ENCODE peak calls at places on chromosomes 5 and 9, in ten cellular contexts. F is breast epithelium; T is lung; I is PC-3; P is CD8-positive, alpha-beta T cell; Y is mucosa of descending colon; X is tibial artery; N is fibroblast of lung; H is foreskin fibroblast; J is choroid plexus epithelial cell. O is an unnamed sample.

GRCh38 chr9:26579047-26579446 is 313.6 kb downstream of the CAAP1 start:
- DNase-seq in F (no peak), T (no peak), I (no peak), P (no peak), Y (no peak), X (no peak), N (no peak), H (no peak), J (no peak), O (no peak)

GRCh38 chr5:36200513-36200912 is 41.2 kb downstream of the NADK2 start:
- DNase-seq in F (no peak), T (no peak), I (peak; percentile 81), P (no peak), Y (no peak), X (no peak), N (peak; percentile 80), H (no peak), J (peak; percentile 44), O (peak; percentile 39)

GRCh38 chr9:133924453-133924852 is 67.7 kb downstream of the VAV2 start:
- DNase-seq in F (no peak), T (no peak), I (no peak), P (no peak), Y (no peak), X (no peak), N (no peak), H (no peak), J (no peak), O (no peak)

GRCh38 chr9:98875536-98875935 is 68.1 kb downstream of the GALNT12 start:
- DNase-seq in F (no peak), T (no peak), I (no peak), P (no peak), Y (no peak), X (no peak), N (no peak), H (no peak), J (no peak), O (no peak)

GRCh38 chr5:42374722-42375273 is 48.4 kb upstream of the GHR start:
- DNase-seq in F (no peak), T (no peak), I (no peak), P (no peak), Y (no peak), X (no peak), N (no peak), H (no peak), J (no peak), O (no peak)

GRCh38 chr5:2996248-2996647 is 244.8 kb upstream of the IRX2 start:
- DNase-seq in F (no peak), T (no peak), I (no peak), P (no peak), Y (no peak), X (no peak), N (peak; percentile 64), H (no peak), J (no peak), O (no peak)

GRCh38 chr5:143557061-143557818 is 153.8 kb upstream of the NR3C1 start:
- DNase-seq in F (no peak), T (no peak), I (peak; percentile 16), P (no peak), Y (no peak), X (no peak), N (peak; percentile 90), H (peak; percentile 51), J (peak; percentile 71), O (no peak)

GRCh38 chr9:36625006-36625600 is 52.4 kb downstream of the MELK start:
- DNase-seq in F (no peak), T (peak; percentile 28), I (peak; percentile 47), P (no peak), Y (no peak), X (peak; percentile 51), N (peak; percentile 87), H (peak; percentile 79), J (peak; percentile 79), O (no peak)

GRCh38 chr5:90783460-90784333 is 225.1 kb downstream of the ADGRV1 start:
- DNase-seq in F (peak; percentile 39), T (peak; percentile 69), I (peak; percentile 89), P (peak; percentile 48), Y (no peak), X (peak; percentile 53), N (peak; percentile 40), H (peak; percentile 46), J (peak; percentile 82), O (peak; percentile 75)

GRCh38 chr9:8078641-8079140 is 279.1 kb upstream of the DMAC1 start:
- DNase-seq in F (no peak), T (no peak), I (no peak), P (no peak), Y (no peak), X (no peak), N (no peak), H (no peak), J (no peak), O (no peak)

GRCh38 chr9:111928342-111928720 is 31.7 kb downstream of the UGCG start:
- DNase-seq in F (no peak), T (no peak), I (peak; percentile 25), P (no peak), Y (no peak), X (no peak), N (peak; percentile 80), H (no peak), J (peak; percentile 68), O (no peak)

DNA sequence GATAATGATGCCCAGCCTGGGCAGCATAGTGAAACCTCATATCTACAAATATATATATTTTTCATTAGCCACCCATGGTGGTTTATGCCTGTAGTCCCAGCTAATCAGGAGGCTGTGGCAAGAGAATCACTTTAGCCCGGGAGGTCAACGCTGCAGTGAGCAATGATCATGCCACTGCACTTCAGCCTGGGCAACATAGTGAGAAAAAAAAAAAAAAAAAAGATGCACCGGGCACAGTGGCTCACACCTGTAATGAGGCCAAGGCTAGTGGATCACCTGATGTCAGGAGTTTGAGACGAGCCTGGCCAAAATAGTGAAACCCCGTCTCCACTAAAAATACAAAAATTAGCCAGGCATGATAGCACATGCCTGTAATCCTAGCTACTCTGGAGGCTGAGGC is 50.2 kb upstream of the ADRA1B start:
- DNase-seq in F (no peak), T (no peak), I (no peak), P (no peak), Y (no peak), X (no peak), N (no peak), H (no peak), J (no peak), O (no peak)
- H3K4me3 ChIP-seq in F (no peak overlapping the region), T (no peak overlapping the region), I (no peak overlapping the region), P (no peak overlapping the region), Y (no peak overlapping the region), X (no peak overlapping the region), N (no peak overlapping the region), H (no peak overlapping the region), J (no peak overlapping the region), O (no peak overlapping the region)

GRCh38 chr5:67793418-67793817 is 422.1 kb upstream of the PIK3R1 start:
- DNase-seq in F (no peak), T (no peak), I (no peak), P (no peak), Y (no peak), X (no peak), N (no peak), H (no peak), J (no peak), O (no peak)
- TF ChIP-seq CTCF in F (no peak), T (no peak), I (no peak), P (no peak), Y (no peak), X (no peak), N (no peak), H (no peak), J (no peak), O (no peak)

GRCh38 chr5:79507251-79508205 is 6.4 kb downstream of the HOMER1 start:
- DNase-seq in F (no peak), T (no peak), I (no peak), P (no peak), Y (no peak), X (no peak), N (no peak), H (no peak), J (peak; percentile 35), O (no peak)

GRCh38 chr5:79509244-79509880 is 4.6 kb downstream of the HOMER1 start:
- DNase-seq in F (no peak), T (no peak), I (no peak), P (no peak), Y (no peak), X (no peak), N (no peak), H (no peak), J (no peak), O (no peak)

GRCh38 chr5:79508354-79508753 is 5.6 kb downstream of the HOMER1 start:
- DNase-seq in F (no peak), T (no peak), I (peak; percentile 36), P (no peak), Y (no peak), X (no peak), N (no peak), H (no peak), J (no peak), O (no peak)

GRCh38 chr5:79510638-79511037 is 3.3 kb downstream of the HOMER1 start:
- DNase-seq in F (no peak), T (no peak), I (no peak), P (no peak), Y (no peak), X (no peak), N (no peak), H (no peak), J (no peak), O (no peak)

GRCh38 chr5:79508794-79509193 is 5.1 kb downstream of the HOMER1 start:
- DNase-seq in F (no peak), T (no peak), I (no peak), P (no peak), Y (no peak), X (no peak), N (no peak), H (no peak), J (no peak), O (no peak)
- H3K4me3 ChIP-seq in F (no peak overlapping the region), T (no peak overlapping the region), I (no peak overlapping the region), P (no peak overlapping the region), Y (no peak overlapping the region), X (no peak overlapping the region), N (no peak overlapping the region), H (no peak overlapping the region), J (no peak overlapping the region), O (no peak overlapping the region)

DNA sequence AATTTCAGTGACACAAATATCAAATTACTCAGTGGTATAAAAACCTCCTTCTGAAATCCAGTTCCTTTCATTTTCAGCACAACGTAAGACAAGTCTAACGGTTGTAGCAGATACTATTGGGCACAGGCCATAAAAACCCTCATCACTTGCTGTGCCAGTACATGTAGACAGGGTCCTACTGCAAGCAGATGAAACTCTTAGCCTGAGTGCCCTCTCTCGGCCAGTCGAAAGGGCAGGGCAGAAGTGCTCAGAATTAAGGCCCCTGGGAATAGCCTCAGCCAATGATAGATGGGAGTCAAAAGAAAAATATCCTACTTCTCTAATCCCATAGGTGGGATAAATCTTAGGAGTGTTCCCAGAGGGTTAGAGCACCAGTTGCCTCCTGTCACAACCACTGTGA is 168.5 kb upstream of the FER start:
- DNase-seq in F (no peak), T (no peak), I (no peak), P (no peak), Y (no peak), X (no peak), N (no peak), H (no peak), J (no peak), O (no peak)
- TF ChIP-seq CTCF in F (no peak), T (no peak), I (no peak), P (no peak), Y (no peak), X (no peak), N (no peak), H (no peak), J (no peak), O (no peak)

O was measured in BE2C.